ENCODE peak calls at places on chromosomes 3 and 15, in seven cellular contexts. R, J, I, H, W, V and Q are unnamed samples.

GRCh38 chr3:19947549-19948071 is 713 bp downstream of the RAB5A start:
- DNase-seq in H (peak), J (peak), I (peak), R (peak), V (peak), W (no peak), Q (no peak)

GRCh38 chr3:187011915-187012314 is 81.6 kb downstream of the ST6GAL1 start:
- DNase-seq in R (no peak), I (no peak), J (no peak), H (no peak), W (no peak), V (no peak), Q (no peak)

GRCh38 chr3:114567774-114568173 is 273.9 kb downstream of the TIGIT start:
- DNase-seq in H (no peak), I (no peak), V (no peak), J (no peak), W (no peak), R (no peak), Q (no peak)

GRCh38 chr3:17431477-17432045 is 310.9 kb downstream of the TBC1D5 start:
- DNase-seq in J (peak), H (no peak), V (no peak), I (no peak), R (no peak), W (no peak), Q (no peak)

GRCh38 chr15:43376017-43376705 is 5.3 kb downstream of the TUBGCP4 start:
- DNase-seq in V (peak), W (no peak), I (no peak), R (peak), H (peak), J (peak), Q (no peak)

GRCh38 chr3:51675201-51675611 is 4.2 kb downstream of the TEX264 start:
- DNase-seq in H (peak), R (no peak), J (peak), V (peak), I (no peak), W (no peak), Q (peak)

GRCh38 chr3:12479919-12480425 is 4.3 kb upstream of the TSEN2 start:
- DNase-seq in J (peak), W (peak), V (peak), R (no peak), H (peak), I (no peak), Q (no peak)

GRCh38 chr3:185424435-185424834 is 61.5 kb downstream of the MAP3K13 start:
- DNase-seq in I (no peak), V (no peak), W (no peak), J (no peak), R (no peak), H (no peak), Q (no peak)

GRCh38 chr3:144104146-144104545 is 132.5 kb downstream of the DIPK2A start:
- DNase-seq in V (no peak), R (no peak), H (no peak), W (no peak), I (no peak), J (no peak), Q (no peak)

GRCh38 chr3:42053476-42053875 is 37.7 kb upstream of the TRAK1 start:
- DNase-seq in W (peak), V (no peak), R (no peak), J (no peak), I (no peak), H (no peak), Q (no peak)

GRCh38 chr15:45640610-45641009 is 5.8 kb downstream of the SQOR start:
- DNase-seq in I (no peak), R (peak), W (no peak), H (peak), V (peak), J (peak), Q (peak)